ENCODE peak calls at places on chromosomes 5 and 9, in six cellular contexts. C is astrocyte of the spinal cord, W is BJ, O is cardiac muscle cell, Q is Peyer's patch, L is HFF-Myc. Z is an unnamed sample.

GRCh38 chr9:89428901-89429890 is 68.7 kb downstream of the SEMA4D start:
- DNase-seq in C (no peak), W (no peak), O (peak), Q (no peak), L (no peak), Z (no peak)

GRCh38 chr5:55218966-55219365 is 8.1 kb downstream of the MCIDAS start:
- DNase-seq in C (no peak), W (no peak), O (no peak), Q (peak), L (no peak), Z (peak)

GRCh38 chr9:94931036-94931633 is 204.6 kb downstream of the AOPEP start:
- DNase-seq in C (no peak), W (no peak), O (no peak), Q (no peak), L (no peak), Z (no peak)

GRCh38 chr9:35954942-35955546 is 2.9 kb downstream of the OR2S2 start:
- DNase-seq in C (peak), W (no peak), O (peak), Q (no peak), L (peak), Z (peak)

GRCh38 chr9:96417051-96417586 is 1.1 kb downstream of the ZNF367 start:
- DNase-seq in C (peak), W (no peak), O (peak), Q (peak), L (no peak), Z (no peak)

GRCh38 chr5:172805736-172806255 is 28.3 kb upstream of the ERGIC1 start:
- DNase-seq in C (no peak), W (no peak), O (no peak), Q (no peak), L (no peak), Z (no peak)

GRCh38 chr5:17012289-17012688 is 76.2 kb upstream of the MYO10 start:
- DNase-seq in C (no peak), W (no peak), O (no peak), Q (no peak), L (no peak), Z (peak)

GRCh38 chr9:133701981-133702797 is 36.0 kb downstream of the SARDH start:
- DNase-seq in C (no peak), W (no peak), O (no peak), Q (peak), L (no peak), Z (no peak)

GRCh38 chr5:88881566-88881965 is 1.4 kb downstream of the MEF2C start:
- DNase-seq in C (peak), W (no peak), O (peak), Q (no peak), L (no peak), Z (no peak)

GRCh38 chr5:157022002-157022401 is 36.9 kb downstream of the HAVCR1 start:
- DNase-seq in C (no peak), W (no peak), O (no peak), Q (no peak), L (no peak), Z (no peak)

GRCh38 chr5:82334085-82334680 is 56.0 kb upstream of the RPS23 start:
- DNase-seq in C (no peak), W (no peak), O (no peak), Q (no peak), L (no peak), Z (no peak)

GRCh38 chr5:150309101-150309897 is 6.6 kb upstream of the ARSI start:
- DNase-seq in C (no peak), W (no peak), O (no peak), Q (no peak), L (no peak), Z (no peak)

GRCh38 chr5:126065061-126065460 is 358.1 kb upstream of the GRAMD2B start:
- DNase-seq in C (no peak), W (no peak), O (no peak), Q (no peak), L (no peak), Z (no peak)

GRCh38 chr9:133505901-133506652 is 18.7 kb downstream of the MYMK start:
- DNase-seq in C (no peak), W (no peak), O (no peak), Q (no peak), L (peak), Z (no peak)

GRCh38 chr5:178637356-178638069 is 10.7 kb upstream of the CLK4 start:
- DNase-seq in C (no peak), W (no peak), O (no peak), Q (no peak), L (no peak), Z (no peak)

GRCh38 chr5:98050583-98050982 is 722.9 kb upstream of the RGMB start:
- DNase-seq in C (peak), W (no peak), O (no peak), Q (no peak), L (no peak), Z (no peak)

GRCh38 chr5:21791304-21791703 is 1061.8 kb downstream of the CDH12 start:
- DNase-seq in C (no peak), W (no peak), O (no peak), Q (no peak), L (no peak), Z (no peak)

GRCh38 chr9:131707677-131708612 is 31.9 kb downstream of the RAPGEF1 start:
- DNase-seq in C (peak), W (no peak), O (peak), Q (peak), L (no peak), Z (peak)

DNA sequence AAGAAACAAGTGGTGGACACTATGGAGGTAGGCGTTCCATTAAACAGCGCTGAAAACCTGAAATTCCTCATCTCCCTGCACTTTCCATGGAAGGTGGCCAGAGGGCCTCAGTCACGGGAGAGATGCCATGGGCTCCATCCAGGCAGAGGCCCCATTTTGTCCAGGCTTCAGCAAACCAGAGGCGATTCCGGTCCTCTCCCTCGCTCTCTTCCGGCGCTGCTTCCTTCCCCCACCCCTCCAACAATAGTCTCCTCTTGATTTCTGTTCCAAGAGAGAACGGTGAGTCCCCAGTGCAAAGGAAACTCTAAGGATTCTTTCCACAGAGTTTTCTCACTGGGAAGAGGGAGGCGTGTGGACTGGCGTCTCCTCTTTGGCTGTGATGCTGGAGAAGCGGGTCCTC is 7.5 kb downstream of the ZNF366 start:
- DNase-seq in C (no peak), W (no peak), O (no peak), Q (no peak), L (no peak), Z (no peak)
- TF ChIP-seq CTCF in C (no peak), W (no peak), O (no peak), Q (no peak), L (no peak), Z (no peak)

GRCh38 chr9:79581388-79581787 is 9.6 kb downstream of the TLE4 start:
- DNase-seq in C (peak), W (no peak), O (no peak), Q (no peak), L (no peak), Z (no peak)

GRCh38 chr9:79580065-79580464 is 8.3 kb downstream of the TLE4 start:
- DNase-seq in C (no peak), W (no peak), O (no peak), Q (no peak), L (no peak), Z (no peak)

GRCh38 chr9:79577969-79578723 is 6.4 kb downstream of the TLE4 start:
- DNase-seq in C (peak), W (no peak), O (no peak), Q (no peak), L (no peak), Z (no peak)

GRCh38 chr9:79579624-79580023 is 7.9 kb downstream of the TLE4 start:
- DNase-seq in C (no peak), W (no peak), O (no peak), Q (no peak), L (no peak), Z (no peak)

GRCh38 chr9:79578891-79579290 is 7.1 kb downstream of the TLE4 start:
- DNase-seq in C (no peak), W (no peak), O (no peak), Q (no peak), L (no peak), Z (no peak)
- H3K4me3 ChIP-seq in C (no peak), W (no peak), O (no peak), Q (no peak), L (no peak), Z (no peak)

GRCh38 chr9:4886698-4887097 is 94.0 kb downstream of the RCL1 start:
- DNase-seq in C (no peak), W (no peak), O (no peak), Q (no peak), L (no peak), Z (no peak)
- TF ChIP-seq CTCF in C (no peak), W (no peak), O (no peak), Q (no peak), L (no peak), Z (no peak)

GRCh38 chr9:92963831-92964606 is 16.7 kb downstream of the FGD3 start:
- DNase-seq in C (no peak), W (no peak), O (no peak), Q (no peak), L (no peak), Z (no peak)
- H3K4me3 ChIP-seq in C (no peak), W (no peak), O (no peak), Q (peak), L (no peak), Z (no peak)

DNA sequence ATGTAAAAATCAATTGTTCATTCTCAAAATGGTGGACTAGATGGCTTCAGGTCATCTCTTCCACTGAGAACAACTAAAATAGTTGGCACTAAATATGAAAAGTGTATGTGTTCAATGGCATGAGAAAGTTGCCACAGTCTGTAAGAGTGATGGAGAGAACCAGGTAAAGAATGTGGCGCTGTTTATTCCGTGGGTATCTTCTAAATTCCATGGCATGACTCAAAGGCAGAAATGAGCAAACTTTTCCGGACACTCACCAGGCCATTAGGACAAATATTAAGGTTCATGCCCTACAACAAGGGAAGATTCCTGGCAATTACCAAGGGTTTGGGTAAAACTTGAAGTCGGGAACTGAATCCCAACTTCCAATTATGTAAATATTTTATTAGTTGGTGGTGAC is 825.4 kb upstream of the CDH6 start:
- DNase-seq in C (peak), W (no peak), O (no peak), Q (no peak), L (no peak), Z (no peak)
- TF ChIP-seq CTCF in C (no peak), W (no peak), O (no peak), Q (no peak), L (no peak), Z (no peak)

DNA sequence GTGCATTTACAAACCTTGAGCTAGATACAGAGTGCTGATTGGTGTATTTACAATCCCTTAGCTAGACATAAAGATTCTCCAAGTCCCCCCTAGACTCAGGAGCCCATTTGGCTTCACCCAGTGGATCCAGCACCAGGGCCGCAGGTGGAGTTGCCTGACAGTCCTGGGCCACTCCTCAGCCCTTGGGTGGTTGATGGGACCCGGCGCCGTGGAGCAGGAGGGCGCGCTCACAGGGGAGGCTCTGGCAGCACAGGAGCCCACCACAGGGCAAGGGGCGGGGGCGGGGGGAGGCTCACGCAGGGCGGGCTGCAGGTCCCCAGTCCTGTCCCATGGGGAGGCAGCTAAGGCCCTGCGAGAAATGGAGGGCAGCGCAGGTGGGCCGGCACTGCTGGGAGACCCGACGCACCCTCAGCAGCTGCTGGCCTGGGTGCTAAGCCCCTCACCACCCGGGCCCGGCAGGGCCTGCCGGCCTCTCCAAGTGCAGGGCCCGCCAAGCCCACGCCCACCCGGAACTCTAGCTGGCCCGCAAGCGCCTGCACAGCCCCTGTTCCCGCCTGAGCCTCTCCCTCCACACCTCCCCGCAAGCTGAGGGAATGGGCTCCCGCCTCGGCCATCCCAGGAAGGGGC is 613.5 kb downstream of the TLE4 start:
- DNase-seq in C (no peak), W (no peak), O (no peak), Q (peak), L (no peak), Z (no peak)
- H3K4me3 ChIP-seq in C (no peak), W (no peak), O (no peak), Q (no peak), L (no peak), Z (no peak)

GRCh38 chr9:83959061-83959460 is 21.0 kb downstream of the HNRNPK start:
- DNase-seq in C (peak), W (peak), O (no peak), Q (no peak), L (peak), Z (no peak)

GRCh38 chr9:83964973-83965349 is 15.1 kb downstream of the HNRNPK start:
- DNase-seq in C (no peak), W (no peak), O (no peak), Q (no peak), L (no peak), Z (no peak)

GRCh38 chr9:83962165-83962564 is 17.9 kb downstream of the HNRNPK start:
- DNase-seq in C (no peak), W (no peak), O (no peak), Q (no peak), L (no peak), Z (peak)

GRCh38 chr9:83957029-83957513 is 22.9 kb downstream of the HNRNPK start:
- DNase-seq in C (no peak), W (no peak), O (no peak), Q (no peak), L (no peak), Z (no peak)

GRCh38 chr9:83960991-83961390 is 19.0 kb downstream of the HNRNPK start:
- DNase-seq in C (no peak), W (no peak), O (no peak), Q (no peak), L (no peak), Z (no peak)
- TF ChIP-seq CTCF in C (no peak), W (no peak), O (no peak), Q (no peak), L (no peak), Z (no peak)

GRCh38 chr5:32713396-32714381 is 2.6 kb downstream of the NPR3 start:
- DNase-seq in C (peak), W (no peak), O (peak), Q (no peak), L (no peak), Z (no peak)
- H3K4me3 ChIP-seq in C (peak), W (peak), O (peak), Q (no peak), L (peak), Z (no peak)

Z was measured in LNCaP clone FGC.